ENCODE peak calls at places on chromosomes 16 and 17, in seven cellular contexts. S is mucosa of descending colon, H is HFF-Myc, G is neural progenitor cell, J is pancreas, P is choroid plexus epithelial cell, K is A549. M is an unnamed sample.

GRCh38 chr16:86946396-86946795 is 368.0 kb downstream of the FOXL1 start:
- DNase-seq in P (no peak), H (no peak), G (no peak), K (peak; percentile 26), S (no peak), J (no peak), M (no peak)

GRCh38 chr17:47604268-47604927 is 45.3 kb upstream of the KPNB1 start:
- DNase-seq in P (peak; percentile 86), K (no peak), G (no peak), J (no peak), S (no peak), H (no peak), M (no peak)

GRCh38 chr16:5506021-5506420 is 408.4 kb upstream of the EEF2KMT start:
- DNase-seq in P (no peak), K (no peak), H (no peak), G (no peak), S (no peak), J (no peak), M (no peak)

GRCh38 chr17:61452301-61453290 is at the start of gene TBX4:
- DNase-seq in K (no peak), G (peak; percentile 65), H (no peak), S (no peak), P (no peak), J (no peak), M (no peak)

GRCh38 chr16:689175-689897 is 862 bp downstream of the WDR24 start:
- DNase-seq in G (no peak), K (no peak), P (no peak), J (no peak), H (no peak), S (no peak), M (no peak)

GRCh38 chr17:59856859-59857794 is 35.6 kb downstream of the TUBD1 start:
- DNase-seq in S (no peak), P (no peak), K (no peak), G (no peak), J (no peak), H (no peak), M (no peak)

GRCh38 chr17:30929081-30929633 is 7.4 kb downstream of the ADAP2 start:
- DNase-seq in H (no peak), G (no peak), K (no peak), J (no peak), P (no peak), S (no peak), M (no peak)

GRCh38 chr16:75695708-75696107 is 5.6 kb downstream of the DUXB start:
- DNase-seq in G (peak; percentile 23), H (no peak), S (no peak), J (no peak), P (no peak), K (peak; percentile 18), M (no peak)

GRCh38 chr16:31869511-31870201 is 4.0 kb upstream of the ZNF267 start:
- DNase-seq in P (peak; percentile 83), J (no peak), H (peak; percentile 35), S (no peak), G (no peak), K (no peak), M (peak; percentile 56)

GRCh38 chr17:82858376-82859126 is 18.7 kb upstream of the ZNF750 start:
- DNase-seq in G (no peak), J (no peak), P (no peak), K (no peak), S (no peak), H (no peak), M (no peak)

GRCh38 chr16:65070831-65071230 is 51.0 kb downstream of the CDH11 start:
- DNase-seq in G (no peak), P (peak; percentile 100), J (no peak), K (peak; percentile 49), H (peak; percentile 94), S (no peak), M (peak; percentile 44)

GRCh38 chr17:5672815-5673430 is 88.6 kb upstream of the NLRP1 start:
- DNase-seq in S (no peak), H (no peak), J (no peak), P (no peak), G (no peak), K (no peak), M (no peak)

GRCh38 chr17:36525113-36525512 is 9.6 kb downstream of the MYO19 start:
- DNase-seq in G (no peak), H (no peak), P (peak; percentile 34), K (no peak), S (no peak), J (no peak), M (no peak)

GRCh38 chr16:88804552-88805339 is 1.2 kb downstream of the CDT1 start:
- DNase-seq in J (peak; percentile 84), P (no peak), G (no peak), K (peak; percentile 36), S (peak; percentile 78), H (no peak), M (no peak)

GRCh38 chr16:87344931-87345631 is 27.9 kb upstream of the C16orf95 start:
- DNase-seq in S (peak; percentile 73), K (no peak), G (no peak), J (no peak), H (no peak), P (peak; percentile 55), M (no peak)

GRCh38 chr17:51770031-51770759 is 388.3 kb downstream of the CA10 start:
- DNase-seq in J (no peak), H (no peak), K (no peak), P (no peak), S (no peak), G (no peak), M (no peak)

GRCh38 chr16:1651055-1651454 is 27.0 kb upstream of the JPT2 start:
- DNase-seq in S (no peak), J (no peak), G (no peak), H (no peak), K (no peak), P (no peak), M (no peak)

GRCh38 chr17:44355642-44356099 is 8.0 kb downstream of the FAM171A2 start:
- DNase-seq in P (no peak), S (no peak), J (peak; percentile 61), K (no peak), H (no peak), G (no peak), M (no peak)

GRCh38 chr17:35849469-35850348 is 19.0 kb downstream of the HEATR9 start:
- DNase-seq in G (peak; percentile 80), P (peak; percentile 92), S (no peak), J (no peak), H (peak; percentile 49), K (peak; percentile 67), M (no peak)

GRCh38 chr16:23398987-23399805 is 53.8 kb downstream of the COG7 start:
- DNase-seq in G (peak; percentile 94), S (no peak), K (no peak), H (no peak), J (no peak), P (no peak), M (no peak)

GRCh38 chr17:7141824-7142223 is 27.2 kb upstream of the ASGR2 start:
- DNase-seq in P (no peak), S (no peak), K (no peak), J (no peak), H (no peak), G (no peak), M (no peak)

GRCh38 chr17:19753049-19753444 is 4.9 kb upstream of the ALDH3A1 start:
- DNase-seq in H (peak; percentile 16), G (no peak), S (peak; percentile 82), K (peak; percentile 98), J (no peak), P (peak; percentile 51), M (peak; percentile 90)

GRCh38 chr17:74769856-74770497 is 6.2 kb downstream of the NAT9 start:
- DNase-seq in P (no peak), G (no peak), J (peak; percentile 64), H (no peak), K (no peak), S (no peak), M (no peak)
- H3K4me3 ChIP-seq in P (no peak overlapping the region), G (no peak overlapping the region), J (no peak overlapping the region), H (no peak overlapping the region), K (no peak overlapping the region), S (no peak overlapping the region), M (no peak overlapping the region)

DNA sequence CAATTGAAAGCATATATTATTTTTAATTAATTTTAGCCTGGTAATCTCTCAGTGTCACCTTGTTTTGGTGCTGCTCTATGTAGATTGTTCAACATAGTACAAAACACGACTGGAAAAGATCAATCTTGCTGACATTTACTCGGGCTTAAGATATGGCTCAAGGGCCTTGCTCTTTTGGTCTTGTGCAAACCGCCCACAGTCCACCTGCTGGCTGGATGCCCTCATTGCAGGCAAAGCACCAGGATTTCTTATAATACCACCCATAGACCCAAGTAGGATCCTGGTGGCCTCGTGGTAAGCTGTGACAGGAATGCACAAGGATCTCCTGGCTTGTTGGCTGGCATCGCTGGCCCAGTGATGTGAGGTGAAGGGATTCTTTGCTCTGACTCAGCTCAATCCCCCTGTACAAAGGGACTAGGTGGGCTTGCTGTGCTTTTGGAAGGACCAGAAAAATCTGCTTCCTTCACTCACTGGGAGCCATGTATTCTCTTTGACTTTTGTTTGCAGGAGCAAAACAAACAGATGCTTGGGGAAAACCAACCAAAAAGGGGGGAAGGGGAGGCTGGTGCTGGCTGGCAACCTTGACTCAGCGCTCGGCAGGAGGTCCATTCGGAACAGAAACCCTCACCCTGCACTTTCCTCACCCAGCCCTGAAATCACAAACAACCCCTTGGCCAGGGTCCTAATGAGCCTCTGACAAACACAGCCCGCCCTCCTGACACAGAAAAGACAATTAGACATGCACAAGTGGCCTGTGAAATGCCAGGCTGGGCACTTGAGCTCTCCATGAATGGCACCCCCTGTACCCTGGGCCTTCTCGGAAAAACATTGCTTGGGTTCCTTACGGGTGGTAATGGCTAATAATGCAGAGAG is 36.6 kb upstream of the MED9 start:
- DNase-seq in G (peak; percentile 62), H (no peak), K (peak; percentile 73), P (peak; percentile 65), S (no peak), J (no peak), M (peak; percentile 64)
- TF ChIP-seq CTCF in G (peak; percentile 59), H (peak; percentile 69), K (peak; percentile 46), P (peak; percentile 76), S (peak; percentile 47), J (no peak), M (peak; percentile 64)

GRCh38 chr17:76271669-76272540 is 6.8 kb downstream of the UBALD2 start:
- DNase-seq in P (no peak), J (peak; percentile 88), G (no peak), S (peak; percentile 87), H (no peak), K (no peak), M (peak; percentile 46)
- H3K4me3 ChIP-seq in P (peak overlapping the region; percentile 44), J (peak overlapping the region; percentile 31), G (no peak overlapping the region), S (peak overlapping the region; percentile 15), H (no peak overlapping the region), K (no peak overlapping the region), M (peak overlapping the region; percentile 14)

GRCh38 chr16:84391151-84391873 is 23.0 kb downstream of the ATP2C2 start:
- DNase-seq in H (no peak), P (peak; percentile 21), S (no peak), K (no peak), G (no peak), J (no peak), M (no peak)

GRCh38 chr16:84396537-84397008 is 28.2 kb downstream of the ATP2C2 start:
- DNase-seq in J (no peak), G (peak; percentile 34), K (peak; percentile 77), H (no peak), S (no peak), P (peak; percentile 13), M (no peak)

DNA sequence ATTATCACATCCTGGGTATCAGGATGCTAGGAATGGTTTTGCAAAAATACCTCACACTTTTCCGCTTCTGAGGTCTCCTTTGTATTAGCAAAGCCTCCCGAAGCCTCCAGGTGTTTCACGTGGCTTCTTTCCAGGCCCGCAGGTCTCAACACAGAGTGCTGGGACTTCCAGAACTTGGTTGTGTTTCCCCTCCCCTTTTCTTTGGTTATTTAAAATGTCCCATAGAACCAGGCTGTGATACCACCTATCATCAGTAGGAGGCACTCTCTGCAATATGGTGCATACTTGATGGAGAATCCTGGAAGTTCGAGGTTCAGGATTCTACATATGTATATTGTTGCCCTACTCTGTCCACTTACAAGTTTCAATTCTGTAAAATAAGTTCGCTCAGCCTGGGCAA is 28.8 kb downstream of the ATP2C2 start:
- DNase-seq in S (no peak), P (no peak), K (no peak), H (no peak), J (no peak), G (no peak), M (no peak)
- TF ChIP-seq CTCF in S (no peak), P (peak; percentile 30), K (peak; percentile 26), H (no peak), J (no peak), G (peak; percentile 38), M (no peak)